ENCODE peak calls at places on chromosomes 4 and X, in five cellular contexts. L is ovary, S is OCI-LY7, V is upper lobe of left lung, Y is prostate gland. P is an unnamed sample. For H3K4me1, the result is how much of the 10 kb centered on the place peaks cover.

GRCh38 chrX:40130207-40130606 is 32.4 kb upstream of the BCOR start:
- DNase-seq in L (no peak), S (no peak), V (no peak), Y (no peak), P (no peak)

GRCh38 chrX:130109429-130110378 is 593 bp downstream of the ELF4 start:
- DNase-seq in L (peak), S (peak), V (no peak), Y (no peak), P (no peak)

GRCh38 chr4:139317635-139318034 is 15.4 kb upstream of the NDUFC1 start:
- DNase-seq in L (no peak), S (no peak), V (no peak), Y (no peak), P (no peak)

GRCh38 chr4:139154538-139154937 is 22.5 kb downstream of the ELF2 start:
- DNase-seq in L (no peak), S (no peak), V (no peak), Y (no peak), P (no peak)

GRCh38 chrX:101348452-101349222 is at the start of gene TIMM8A:
- DNase-seq in L (peak), S (peak), V (peak), Y (peak), P (peak)

GRCh38 chrX:11739796-11740195 is 18.2 kb upstream of the MSL3 start:
- DNase-seq in L (no peak), S (no peak), V (no peak), Y (no peak), P (no peak)

GRCh38 chr4:96035727-96036126 is 195.8 kb downstream of the PDHA2 start:
- DNase-seq in L (no peak), S (peak), V (no peak), Y (no peak), P (no peak)

GRCh38 chr4:41857225-41857624 is 78.0 kb upstream of the TMEM33 start:
- DNase-seq in L (no peak), S (no peak), V (no peak), Y (no peak), P (no peak)

GRCh38 chrX:154051210-154051810 is 31.6 kb upstream of the IRAK1 start:
- DNase-seq in L (peak), S (peak), V (peak), Y (peak), P (peak)

GRCh38 chr4:14348506-14348905 is 653.8 kb upstream of the CPEB2 start:
- DNase-seq in L (no peak), S (no peak), V (no peak), Y (no peak), P (no peak)

GRCh38 chr4:48329976-48330375 is 11.4 kb upstream of the SLAIN2 start:
- DNase-seq in L (no peak), S (no peak), V (no peak), Y (no peak), P (no peak)

GRCh38 chr4:112093636-112094202 is 51.5 kb upstream of the FAM241A start:
- DNase-seq in L (no peak), S (no peak), V (no peak), Y (no peak), P (no peak)

GRCh38 chr4:113406723-113407016 is 354.9 kb downstream of the CAMK2D start:
- DNase-seq in L (no peak), S (no peak), V (no peak), Y (peak), P (no peak)

GRCh38 chr4:129113919-129114318 is 18.0 kb downstream of the C4orf33 start:
- DNase-seq in L (no peak), S (no peak), V (no peak), Y (no peak), P (no peak)

GRCh38 chr4:8820178-8821102 is 51.2 kb downstream of the HMX1 start:
- DNase-seq in L (no peak), S (no peak), V (peak), Y (no peak), P (no peak)

GRCh38 chr4:42050850-42051249 is 60.5 kb downstream of the SLC30A9 start:
- DNase-seq in L (no peak), S (no peak), V (no peak), Y (no peak), P (no peak)

GRCh38 chr4:184344435-184344834 is 126.8 kb upstream of the ENPP6 start:
- DNase-seq in L (no peak), S (no peak), V (no peak), Y (no peak), P (no peak)

GRCh38 chr4:184343400-184344177 is 125.9 kb upstream of the ENPP6 start:
- DNase-seq in L (peak), S (peak), V (peak), Y (peak), P (peak)

GRCh38 chr4:184344899-184345572 is 127.4 kb upstream of the ENPP6 start:
- DNase-seq in L (no peak), S (no peak), V (no peak), Y (no peak), P (no peak)

GRCh38 chr4:184347251-184348239 is 126.8 kb downstream of the IRF2 start:
- DNase-seq in L (no peak), S (peak), V (peak), Y (peak), P (no peak)

GRCh38 chr4:184345573-184345922 is 127.9 kb upstream of the ENPP6 start:
- DNase-seq in L (no peak), S (no peak), V (peak), Y (no peak), P (no peak)
- H3K27ac ChIP-seq in L (peak), S (peak), V (peak), Y (no peak), P (no peak)

DNA sequence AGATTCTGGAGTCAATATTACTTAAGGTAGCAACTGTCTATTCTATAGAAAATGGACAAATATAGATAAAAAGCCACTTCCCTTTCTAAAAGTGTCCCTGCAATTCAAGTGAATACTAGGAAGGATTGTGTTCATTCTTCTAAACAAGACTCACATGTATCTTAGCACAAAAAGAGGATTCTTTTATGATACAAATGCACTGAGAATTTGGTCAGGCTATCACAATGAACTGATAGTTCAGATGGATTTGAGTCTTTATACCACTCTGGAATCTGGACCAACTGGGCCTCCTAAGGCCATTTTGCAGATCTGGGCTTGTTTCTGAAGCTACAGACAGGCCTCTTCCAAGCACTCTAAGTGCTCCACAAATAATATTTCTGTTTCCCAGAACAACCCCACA is 7.1 kb downstream of the PKD2 start:
- DNase-seq in L (no peak), S (no peak), V (no peak), Y (no peak), P (no peak)
- H3K4me1 ChIP-seq in L (under half), S (under half), V (under half), Y (under half), P (under half)

DNA sequence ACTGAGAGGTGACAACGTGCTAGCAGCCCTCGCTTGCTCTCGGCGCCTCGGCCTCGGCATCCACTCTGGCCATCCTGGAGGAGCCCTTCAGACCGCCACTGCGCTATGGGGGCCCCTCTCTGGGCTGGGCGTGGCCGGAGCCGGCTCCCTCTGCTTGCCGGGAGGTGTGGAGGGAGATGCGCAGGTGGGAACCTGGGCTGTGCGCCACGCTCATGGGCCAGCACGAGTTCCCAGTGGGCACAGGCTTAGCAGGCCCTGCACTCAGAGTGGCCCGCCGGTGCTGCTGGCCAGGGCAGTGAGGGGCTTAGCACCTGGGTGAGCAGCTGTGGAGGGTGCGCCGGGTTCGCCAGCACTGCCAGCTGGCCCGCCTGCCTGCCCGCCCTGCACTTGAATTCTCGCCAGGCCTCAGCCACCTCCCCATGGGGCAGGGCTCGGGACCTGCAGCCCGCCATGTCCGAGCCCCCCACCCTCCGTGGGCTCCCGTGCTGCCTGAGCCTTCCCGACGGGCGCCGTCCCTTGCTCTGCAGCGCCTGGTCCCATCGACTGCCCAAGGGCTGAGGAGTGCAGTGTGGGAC is 148.0 kb downstream of the RAPGEF2 start:
- DNase-seq in L (no peak), S (no peak), V (no peak), Y (no peak), P (no peak)
- H3K27ac ChIP-seq in L (no peak), S (no peak), V (no peak), Y (no peak), P (no peak)

DNA sequence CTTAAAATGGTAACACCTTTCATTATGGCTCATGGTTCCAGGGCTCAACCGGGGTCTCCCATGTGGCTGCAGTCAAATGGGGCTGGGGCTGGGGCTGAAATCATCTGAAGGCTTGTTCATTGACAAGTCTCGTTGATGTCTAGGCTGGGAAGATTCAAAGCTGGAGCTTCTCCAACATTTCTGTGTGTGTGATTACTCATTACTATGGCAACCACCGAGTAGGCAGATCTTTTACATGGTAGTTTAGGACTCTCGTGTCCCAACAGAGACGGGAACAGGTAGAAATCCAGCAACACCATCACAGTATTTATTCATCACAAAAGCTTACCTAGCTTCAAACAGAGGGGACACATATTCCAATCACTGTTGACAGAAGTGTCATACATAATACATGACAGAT is 7.8 kb downstream of the YTHDC1 start:
- DNase-seq in L (peak), S (no peak), V (no peak), Y (no peak), P (no peak)
- H3K4me1 ChIP-seq in L (under half), S (under half), V (half or more), Y (under half), P (half or more)

DNA sequence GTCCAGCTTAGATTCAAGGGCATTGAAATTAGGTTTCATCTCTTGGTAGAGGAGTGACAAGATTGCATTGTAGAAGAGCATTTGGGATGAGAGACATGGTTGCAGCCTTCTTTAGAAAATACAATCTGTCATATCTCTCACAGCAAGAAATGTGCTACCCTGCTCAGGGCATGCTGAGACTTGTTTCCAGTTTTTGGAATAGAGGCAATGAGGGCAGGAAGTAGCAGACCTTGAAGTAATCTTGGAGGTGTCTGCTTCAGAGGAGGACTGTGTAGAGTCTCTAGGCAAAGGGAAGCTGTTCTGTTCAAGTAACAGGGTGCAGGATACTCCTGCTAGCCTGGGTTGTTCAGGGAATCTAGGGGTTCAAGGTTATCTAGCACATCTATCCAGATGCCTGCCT is 116.1 kb upstream of the ZNF827 start:
- DNase-seq in L (no peak), S (no peak), V (no peak), Y (no peak), P (no peak)
- H3K27ac ChIP-seq in L (no peak), S (no peak), V (no peak), Y (no peak), P (no peak)

GRCh38 chrX:133681897-133682296 is 266.6 kb upstream of the GPC4 start:
- DNase-seq in L (no peak), S (no peak), V (no peak), Y (no peak), P (no peak)
- H3K4me1 ChIP-seq in L (under half), S (under half), V (under half), Y (under half), P (under half)

DNA sequence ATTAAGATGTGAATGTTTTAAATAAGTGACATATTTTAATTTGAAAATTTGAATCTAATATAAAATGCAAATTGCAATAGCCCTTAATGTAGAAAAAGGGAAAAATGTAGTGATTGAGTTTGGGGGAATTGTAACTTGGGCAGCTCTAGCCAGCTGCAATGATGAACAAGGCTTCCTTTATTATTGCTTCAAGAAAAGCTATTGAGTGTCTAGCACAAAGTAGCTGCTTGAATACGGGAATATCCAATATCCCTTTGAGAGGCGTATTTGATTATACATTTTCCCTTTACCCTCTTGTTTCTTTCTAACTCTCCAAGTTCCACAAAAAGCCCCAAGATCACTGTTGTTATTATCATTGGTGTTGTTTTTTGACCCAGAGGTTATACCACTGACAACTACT is 21.8 kb downstream of the IL1RAPL1 start:
- DNase-seq in L (no peak), S (no peak), V (no peak), Y (no peak), P (no peak)
- H3K27ac ChIP-seq in L (no peak), S (no peak), V (no peak), Y (no peak), P (no peak)

DNA sequence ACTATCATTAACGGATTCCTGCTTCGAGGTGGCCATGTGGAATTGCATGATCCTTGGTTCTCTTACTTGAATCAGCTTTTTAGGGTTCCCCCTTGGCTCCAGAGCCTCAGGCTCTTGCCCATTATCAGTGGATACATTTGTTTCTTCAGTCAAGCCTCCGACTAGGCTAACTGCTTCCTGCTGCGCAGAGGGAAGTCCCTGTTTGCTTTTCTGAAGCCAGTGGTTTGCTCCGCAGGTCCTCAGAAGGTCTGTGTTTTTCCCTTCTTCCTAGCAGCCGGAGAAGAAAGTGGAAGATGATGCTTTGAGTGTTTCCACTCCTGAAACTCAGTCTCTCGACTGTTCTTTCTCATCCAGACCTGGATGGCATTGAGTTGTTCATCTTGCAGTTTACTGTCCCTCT is 20.6 kb downstream of the SRD5A3 start:
- DNase-seq in L (no peak), S (no peak), V (no peak), Y (no peak), P (no peak)
- H3K4me1 ChIP-seq in L (under half), S (under half), V (under half), Y (under half), P (under half)

GRCh38 chrX:42143866-42144592 is 220.7 kb upstream of the CASK start:
- DNase-seq in L (no peak), S (no peak), V (no peak), Y (no peak), P (no peak)
- H3K27ac ChIP-seq in L (no peak), S (no peak), V (no peak), Y (no peak), P (no peak)

P was measured in CD4-positive, alpha-beta memory T cell.